ENCODE peak calls at places on chromosomes 5 and 9, in ten cellular contexts. One of them, this sample, is unnamed.

GRCh38 chr5:84255318-84255717 is 129.4 kb downstream of the EDIL3 start:
- DNase-seq in central memory CD4-positive, alpha-beta T cell: no peak
- DNase-seq in psoas muscle: no peak
- DNase-seq in AG08395: peak
- DNase-seq in ovary: no peak
- DNase-seq in NCI-H1694: no peak
- DNase-seq in endodermal cell: no peak
- DNase-seq in brain microvascular endothelial cell: no peak
- DNase-seq in fibroblast of villous mesenchyme: peak
- DNase-seq in activated B cell treated with CpG ODN at 0.5 μM for 24 hours: no peak
- DNase-seq in this sample: no peak

GRCh38 chr5:141513627-141514329 is 24.9 kb downstream of the PCDHGC5 start:
- DNase-seq in endodermal cell: peak
- DNase-seq in NCI-H1694: peak
- DNase-seq in central memory CD4-positive, alpha-beta T cell: no peak
- DNase-seq in psoas muscle: peak
- DNase-seq in fibroblast of villous mesenchyme: peak
- DNase-seq in AG08395: peak
- DNase-seq in brain microvascular endothelial cell: peak
- DNase-seq in ovary: peak
- DNase-seq in activated B cell treated with CpG ODN at 0.5 μM for 24 hours: no peak
- DNase-seq in this sample: peak

GRCh38 chr9:25648116-25648515 is 30.1 kb downstream of the TUSC1 start:
- DNase-seq in central memory CD4-positive, alpha-beta T cell: no peak
- DNase-seq in brain microvascular endothelial cell: no peak
- DNase-seq in fibroblast of villous mesenchyme: no peak
- DNase-seq in activated B cell treated with CpG ODN at 0.5 μM for 24 hours: no peak
- DNase-seq in AG08395: no peak
- DNase-seq in NCI-H1694: no peak
- DNase-seq in ovary: no peak
- DNase-seq in psoas muscle: no peak
- DNase-seq in endodermal cell: no peak
- DNase-seq in this sample: no peak

GRCh38 chr9:121550569-121551512 is 51.2 kb upstream of the GGTA1 start:
- DNase-seq in psoas muscle: peak
- DNase-seq in central memory CD4-positive, alpha-beta T cell: peak
- DNase-seq in brain microvascular endothelial cell: peak
- DNase-seq in AG08395: peak
- DNase-seq in endodermal cell: peak
- DNase-seq in activated B cell treated with CpG ODN at 0.5 μM for 24 hours: peak
- DNase-seq in ovary: peak
- DNase-seq in NCI-H1694: peak
- DNase-seq in fibroblast of villous mesenchyme: peak
- DNase-seq in this sample: peak

GRCh38 chr5:152072076-152072475 is 147.4 kb upstream of the GLRA1 start:
- DNase-seq in psoas muscle: no peak
- DNase-seq in brain microvascular endothelial cell: peak
- DNase-seq in ovary: no peak
- DNase-seq in endodermal cell: no peak
- DNase-seq in activated B cell treated with CpG ODN at 0.5 μM for 24 hours: no peak
- DNase-seq in fibroblast of villous mesenchyme: no peak
- DNase-seq in AG08395: no peak
- DNase-seq in central memory CD4-positive, alpha-beta T cell: no peak
- DNase-seq in NCI-H1694: peak
- DNase-seq in this sample: no peak

GRCh38 chr9:13817754-13818278 is 496.1 kb downstream of the NFIB start:
- DNase-seq in central memory CD4-positive, alpha-beta T cell: no peak
- DNase-seq in endodermal cell: no peak
- DNase-seq in AG08395: no peak
- DNase-seq in brain microvascular endothelial cell: no peak
- DNase-seq in ovary: no peak
- DNase-seq in fibroblast of villous mesenchyme: no peak
- DNase-seq in activated B cell treated with CpG ODN at 0.5 μM for 24 hours: no peak
- DNase-seq in psoas muscle: no peak
- DNase-seq in NCI-H1694: no peak
- DNase-seq in this sample: no peak

GRCh38 chr5:139700711-139701693 is 52.9 kb downstream of the CXXC5 start:
- DNase-seq in brain microvascular endothelial cell: no peak
- DNase-seq in central memory CD4-positive, alpha-beta T cell: no peak
- DNase-seq in ovary: no peak
- DNase-seq in endodermal cell: peak
- DNase-seq in psoas muscle: no peak
- DNase-seq in AG08395: no peak
- DNase-seq in NCI-H1694: no peak
- DNase-seq in activated B cell treated with CpG ODN at 0.5 μM for 24 hours: no peak
- DNase-seq in fibroblast of villous mesenchyme: no peak
- DNase-seq in this sample: no peak

GRCh38 chr9:104494808-104495207 is 9.3 kb upstream of the OR13F1 start:
- DNase-seq in brain microvascular endothelial cell: no peak
- DNase-seq in endodermal cell: no peak
- DNase-seq in central memory CD4-positive, alpha-beta T cell: no peak
- DNase-seq in activated B cell treated with CpG ODN at 0.5 μM for 24 hours: no peak
- DNase-seq in psoas muscle: no peak
- DNase-seq in AG08395: no peak
- DNase-seq in NCI-H1694: peak
- DNase-seq in fibroblast of villous mesenchyme: no peak
- DNase-seq in ovary: no peak
- DNase-seq in this sample: no peak

GRCh38 chr5:63398346-63398745 is 563.9 kb downstream of the HTR1A start:
- DNase-seq in AG08395: no peak
- DNase-seq in ovary: no peak
- DNase-seq in psoas muscle: no peak
- DNase-seq in endodermal cell: peak
- DNase-seq in central memory CD4-positive, alpha-beta T cell: no peak
- DNase-seq in brain microvascular endothelial cell: no peak
- DNase-seq in fibroblast of villous mesenchyme: no peak
- DNase-seq in activated B cell treated with CpG ODN at 0.5 μM for 24 hours: no peak
- DNase-seq in NCI-H1694: no peak
- DNase-seq in this sample: no peak

GRCh38 chr5:125311743-125312142 is 565.3 kb upstream of the ZNF608 start:
- DNase-seq in fibroblast of villous mesenchyme: peak
- DNase-seq in ovary: no peak
- DNase-seq in psoas muscle: no peak
- DNase-seq in central memory CD4-positive, alpha-beta T cell: no peak
- DNase-seq in AG08395: peak
- DNase-seq in brain microvascular endothelial cell: peak
- DNase-seq in endodermal cell: no peak
- DNase-seq in NCI-H1694: no peak
- DNase-seq in activated B cell treated with CpG ODN at 0.5 μM for 24 hours: no peak
- DNase-seq in this sample: no peak

GRCh38 chr9:17660158-17660557 is 81.3 kb downstream of the SH3GL2 start:
- DNase-seq in activated B cell treated with CpG ODN at 0.5 μM for 24 hours: no peak
- DNase-seq in psoas muscle: no peak
- DNase-seq in brain microvascular endothelial cell: no peak
- DNase-seq in endodermal cell: no peak
- DNase-seq in ovary: no peak
- DNase-seq in central memory CD4-positive, alpha-beta T cell: no peak
- DNase-seq in fibroblast of villous mesenchyme: no peak
- DNase-seq in AG08395: no peak
- DNase-seq in NCI-H1694: no peak
- DNase-seq in this sample: no peak

GRCh38 chr5:153153086-153153485 is 337.4 kb upstream of the GRIA1 start:
- DNase-seq in central memory CD4-positive, alpha-beta T cell: no peak
- DNase-seq in endodermal cell: no peak
- DNase-seq in AG08395: no peak
- DNase-seq in NCI-H1694: no peak
- DNase-seq in activated B cell treated with CpG ODN at 0.5 μM for 24 hours: no peak
- DNase-seq in fibroblast of villous mesenchyme: peak
- DNase-seq in ovary: no peak
- DNase-seq in brain microvascular endothelial cell: no peak
- DNase-seq in psoas muscle: no peak
- DNase-seq in this sample: no peak

GRCh38 chr9:120521101-120521500 is 58.9 kb downstream of the CDK5RAP2 start:
- DNase-seq in fibroblast of villous mesenchyme: no peak
- DNase-seq in psoas muscle: no peak
- DNase-seq in AG08395: no peak
- DNase-seq in endodermal cell: no peak
- DNase-seq in activated B cell treated with CpG ODN at 0.5 μM for 24 hours: no peak
- DNase-seq in ovary: no peak
- DNase-seq in brain microvascular endothelial cell: no peak
- DNase-seq in NCI-H1694: no peak
- DNase-seq in central memory CD4-positive, alpha-beta T cell: no peak
- DNase-seq in this sample: no peak

GRCh38 chr5:150632305-150633160 is 7.9 kb upstream of the SYNPO start:
- DNase-seq in psoas muscle: peak
- DNase-seq in fibroblast of villous mesenchyme: peak
- DNase-seq in brain microvascular endothelial cell: peak
- DNase-seq in AG08395: no peak
- DNase-seq in endodermal cell: no peak
- DNase-seq in NCI-H1694: peak
- DNase-seq in ovary: no peak
- DNase-seq in central memory CD4-positive, alpha-beta T cell: no peak
- DNase-seq in activated B cell treated with CpG ODN at 0.5 μM for 24 hours: no peak
- DNase-seq in this sample: no peak

GRCh38 chr5:67724412-67725135 is 491.0 kb upstream of the PIK3R1 start:
- DNase-seq in fibroblast of villous mesenchyme: no peak
- DNase-seq in psoas muscle: no peak
- DNase-seq in NCI-H1694: no peak
- DNase-seq in activated B cell treated with CpG ODN at 0.5 μM for 24 hours: no peak
- DNase-seq in brain microvascular endothelial cell: no peak
- DNase-seq in ovary: no peak
- DNase-seq in endodermal cell: no peak
- DNase-seq in central memory CD4-positive, alpha-beta T cell: no peak
- DNase-seq in AG08395: no peak
- DNase-seq in this sample: no peak

GRCh38 chr9:36045610-36046009 is 8.9 kb downstream of the RECK start:
- DNase-seq in endodermal cell: no peak
- DNase-seq in psoas muscle: no peak
- DNase-seq in NCI-H1694: no peak
- DNase-seq in ovary: no peak
- DNase-seq in fibroblast of villous mesenchyme: no peak
- DNase-seq in activated B cell treated with CpG ODN at 0.5 μM for 24 hours: no peak
- DNase-seq in AG08395: no peak
- DNase-seq in central memory CD4-positive, alpha-beta T cell: no peak
- DNase-seq in brain microvascular endothelial cell: no peak
- DNase-seq in this sample: no peak

GRCh38 chr9:137021979-137022619 is 5.9 kb downstream of the ABCA2 start:
- DNase-seq in NCI-H1694: no peak
- DNase-seq in brain microvascular endothelial cell: peak
- DNase-seq in ovary: no peak
- DNase-seq in fibroblast of villous mesenchyme: peak
- DNase-seq in AG08395: peak
- DNase-seq in activated B cell treated with CpG ODN at 0.5 μM for 24 hours: no peak
- DNase-seq in endodermal cell: peak
- DNase-seq in central memory CD4-positive, alpha-beta T cell: peak
- DNase-seq in psoas muscle: peak
- DNase-seq in this sample: no peak

GRCh38 chr5:98482321-98483111 is 290.9 kb upstream of the RGMB start:
- DNase-seq in endodermal cell: peak
- DNase-seq in NCI-H1694: no peak
- DNase-seq in brain microvascular endothelial cell: no peak
- DNase-seq in fibroblast of villous mesenchyme: peak
- DNase-seq in central memory CD4-positive, alpha-beta T cell: no peak
- DNase-seq in activated B cell treated with CpG ODN at 0.5 μM for 24 hours: no peak
- DNase-seq in ovary: no peak
- DNase-seq in psoas muscle: no peak
- DNase-seq in AG08395: no peak
- DNase-seq in this sample: no peak

GRCh38 chr5:126016256-126016655 is 407.0 kb upstream of the GRAMD2B start:
- DNase-seq in AG08395: no peak
- DNase-seq in endodermal cell: no peak
- DNase-seq in psoas muscle: no peak
- DNase-seq in ovary: peak
- DNase-seq in brain microvascular endothelial cell: no peak
- DNase-seq in activated B cell treated with CpG ODN at 0.5 μM for 24 hours: no peak
- DNase-seq in NCI-H1694: peak
- DNase-seq in central memory CD4-positive, alpha-beta T cell: no peak
- DNase-seq in fibroblast of villous mesenchyme: no peak
- DNase-seq in this sample: peak

GRCh38 chr5:158759276-158759675 is 340.4 kb downstream of the EBF1 start:
- DNase-seq in activated B cell treated with CpG ODN at 0.5 μM for 24 hours: no peak
- DNase-seq in brain microvascular endothelial cell: peak
- DNase-seq in psoas muscle: no peak
- DNase-seq in fibroblast of villous mesenchyme: no peak
- DNase-seq in central memory CD4-positive, alpha-beta T cell: no peak
- DNase-seq in ovary: no peak
- DNase-seq in AG08395: no peak
- DNase-seq in endodermal cell: no peak
- DNase-seq in NCI-H1694: no peak
- DNase-seq in this sample: no peak

GRCh38 chr5:179318193-179318955 is 26.9 kb downstream of the ADAMTS2 start:
- DNase-seq in AG08395: peak
- DNase-seq in activated B cell treated with CpG ODN at 0.5 μM for 24 hours: no peak
- DNase-seq in central memory CD4-positive, alpha-beta T cell: no peak
- DNase-seq in endodermal cell: no peak
- DNase-seq in NCI-H1694: no peak
- DNase-seq in brain microvascular endothelial cell: no peak
- DNase-seq in ovary: no peak
- DNase-seq in psoas muscle: peak
- DNase-seq in fibroblast of villous mesenchyme: peak
- DNase-seq in this sample: no peak

GRCh38 chr9:84493284-84493947 is 152.9 kb upstream of the SLC28A3 start:
- DNase-seq in NCI-H1694: no peak
- DNase-seq in ovary: no peak
- DNase-seq in psoas muscle: no peak
- DNase-seq in central memory CD4-positive, alpha-beta T cell: no peak
- DNase-seq in fibroblast of villous mesenchyme: no peak
- DNase-seq in brain microvascular endothelial cell: no peak
- DNase-seq in endodermal cell: peak
- DNase-seq in activated B cell treated with CpG ODN at 0.5 μM for 24 hours: no peak
- DNase-seq in AG08395: no peak
- DNase-seq in this sample: no peak

GRCh38 chr9:121885345-121885901 is 207.7 kb downstream of the TTLL11 start:
- DNase-seq in fibroblast of villous mesenchyme: peak
- DNase-seq in activated B cell treated with CpG ODN at 0.5 μM for 24 hours: no peak
- DNase-seq in ovary: no peak
- DNase-seq in AG08395: no peak
- DNase-seq in psoas muscle: no peak
- DNase-seq in brain microvascular endothelial cell: peak
- DNase-seq in central memory CD4-positive, alpha-beta T cell: no peak
- DNase-seq in endodermal cell: no peak
- DNase-seq in NCI-H1694: no peak
- DNase-seq in this sample: no peak

GRCh38 chr9:89810434-89810833 is 205.6 kb downstream of the GADD45G start:
- DNase-seq in ovary: no peak
- DNase-seq in psoas muscle: no peak
- DNase-seq in fibroblast of villous mesenchyme: peak
- DNase-seq in AG08395: no peak
- DNase-seq in brain microvascular endothelial cell: peak
- DNase-seq in activated B cell treated with CpG ODN at 0.5 μM for 24 hours: no peak
- DNase-seq in NCI-H1694: peak
- DNase-seq in central memory CD4-positive, alpha-beta T cell: no peak
- DNase-seq in endodermal cell: peak
- DNase-seq in this sample: no peak

GRCh38 chr5:110045153-110045552 is 355.4 kb downstream of the MAN2A1 start:
- DNase-seq in ovary: no peak
- DNase-seq in brain microvascular endothelial cell: no peak
- DNase-seq in endodermal cell: no peak
- DNase-seq in AG08395: peak
- DNase-seq in fibroblast of villous mesenchyme: peak
- DNase-seq in activated B cell treated with CpG ODN at 0.5 μM for 24 hours: no peak
- DNase-seq in psoas muscle: no peak
- DNase-seq in NCI-H1694: no peak
- DNase-seq in central memory CD4-positive, alpha-beta T cell: no peak
- DNase-seq in this sample: no peak

GRCh38 chr9:121153642-121154041 is 48.0 kb downstream of the RAB14 start:
- DNase-seq in endodermal cell: no peak
- DNase-seq in activated B cell treated with CpG ODN at 0.5 μM for 24 hours: no peak
- DNase-seq in ovary: no peak
- DNase-seq in NCI-H1694: no peak
- DNase-seq in psoas muscle: no peak
- DNase-seq in fibroblast of villous mesenchyme: no peak
- DNase-seq in central memory CD4-positive, alpha-beta T cell: no peak
- DNase-seq in brain microvascular endothelial cell: no peak
- DNase-seq in AG08395: no peak
- DNase-seq in this sample: no peak

GRCh38 chr9:135224286-135224871 is 136.9 kb downstream of the OLFM1 start:
- DNase-seq in brain microvascular endothelial cell: no peak
- DNase-seq in endodermal cell: no peak
- DNase-seq in fibroblast of villous mesenchyme: no peak
- DNase-seq in AG08395: no peak
- DNase-seq in activated B cell treated with CpG ODN at 0.5 μM for 24 hours: no peak
- DNase-seq in psoas muscle: no peak
- DNase-seq in NCI-H1694: no peak
- DNase-seq in central memory CD4-positive, alpha-beta T cell: no peak
- DNase-seq in ovary: no peak
- DNase-seq in this sample: no peak

GRCh38 chr9:137286980-137287383 is 9.5 kb downstream of the TOR4A start:
- DNase-seq in psoas muscle: peak
- DNase-seq in activated B cell treated with CpG ODN at 0.5 μM for 24 hours: no peak
- DNase-seq in NCI-H1694: no peak
- DNase-seq in fibroblast of villous mesenchyme: peak
- DNase-seq in ovary: peak
- DNase-seq in AG08395: peak
- DNase-seq in central memory CD4-positive, alpha-beta T cell: no peak
- DNase-seq in endodermal cell: peak
- DNase-seq in brain microvascular endothelial cell: peak
- DNase-seq in this sample: peak